ENCODE peak calls at places on chromosomes 5 and 9, in four cellular contexts. Z is foreskin fibroblast, U is tibial artery, T is A549. L is an unnamed sample.

GRCh38 chr5:152097128-152097527 is 172.5 kb upstream of the GLRA1 start:
- DNase-seq in T (no peak), Z (no peak), U (no peak), L (no peak)

GRCh38 chr9:105392531-105392930 is 55.3 kb upstream of the FSD1L start:
- DNase-seq in U (no peak), Z (no peak), T (no peak), L (no peak)

GRCh38 chr5:69331528-69332445 is 814 bp downstream of the CCDC125 start:
- DNase-seq in U (no peak), T (no peak), Z (no peak), L (no peak)

GRCh38 chr5:122030251-122030650 is 47.8 kb downstream of the LOX start:
- DNase-seq in Z (no peak), U (no peak), T (no peak), L (no peak)

GRCh38 chr9:561430-561829 is 280.1 kb upstream of the DMRT1 start:
- DNase-seq in T (no peak), Z (peak), U (no peak), L (no peak)

GRCh38 chr5:111863801-111864200 is 106.8 kb upstream of the NREP start:
- DNase-seq in T (no peak), Z (no peak), U (no peak), L (no peak)

GRCh38 chr9:93667627-93668026 is 91.2 kb downstream of the PHF2 start:
- DNase-seq in T (no peak), U (peak), Z (no peak), L (no peak)

GRCh38 chr5:10987291-10987806 is 226.3 kb upstream of the DAP start:
- DNase-seq in T (no peak), Z (no peak), U (no peak), L (peak)

GRCh38 chr9:2173170-2173569 is 158.0 kb downstream of the SMARCA2 start:
- DNase-seq in T (no peak), Z (no peak), U (no peak), L (no peak)

DNA sequence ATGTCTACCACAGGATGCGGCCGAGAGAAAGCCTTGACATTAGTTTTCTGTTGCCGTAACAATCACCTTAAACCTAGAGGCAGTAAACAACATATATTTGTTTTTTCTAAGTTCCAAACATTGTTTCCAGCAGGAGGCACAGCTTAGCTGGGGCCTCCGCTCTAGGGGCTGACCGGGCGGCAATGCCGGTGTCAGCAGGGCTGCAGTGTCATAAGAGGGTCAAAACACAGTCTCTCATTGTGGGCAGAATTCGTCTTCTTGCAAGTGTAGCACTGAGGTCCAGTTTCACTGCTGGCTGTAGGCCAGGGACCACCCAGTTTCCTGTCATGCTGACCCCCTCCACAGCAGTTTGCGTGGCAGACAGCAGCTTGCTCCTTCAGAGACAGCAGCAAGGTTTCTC is 186.3 kb downstream of the PJA2 start:
- DNase-seq in Z (no peak), U (no peak), T (no peak), L (peak)
- TF ChIP-seq CTCF in Z (no peak), U (no peak), T (no peak), L (no peak)

GRCh38 chr9:133799106-133799505 is 61.0 kb upstream of the SARDH start:
- DNase-seq in Z (no peak), T (no peak), U (no peak), L (no peak)
- TF ChIP-seq CTCF in Z (no peak), T (no peak), U (no peak), L (no peak)

GRCh38 chr9:127574089-127574921 is 37.8 kb upstream of the STXBP1 start:
- DNase-seq in Z (peak), T (peak), U (peak), L (no peak)
- TF ChIP-seq CTCF in Z (no peak), T (peak), U (no peak), L (no peak)

GRCh38 chr5:131514316-131515275 is 120.4 kb downstream of the RAPGEF6 start:
- DNase-seq in U (no peak), T (no peak), Z (no peak), L (no peak)
- TF ChIP-seq CTCF in U (no peak), T (no peak), Z (no peak), L (no peak)

GRCh38 chr9:131276891-131277672 is 772 bp upstream of the FAM78A start:
- DNase-seq in U (peak), Z (no peak), T (no peak), L (peak)

GRCh38 chr9:131274674-131275331 is 1.5 kb downstream of the FAM78A start:
- DNase-seq in U (no peak), T (no peak), Z (no peak), L (no peak)

GRCh38 chr9:131275332-131276106 is 791 bp downstream of the FAM78A start:
- DNase-seq in T (no peak), Z (no peak), U (no peak), L (peak)

GRCh38 chr9:131277673-131278420 is 1.5 kb upstream of the FAM78A start:
- DNase-seq in Z (peak), T (peak), U (peak), L (peak)

DNA sequence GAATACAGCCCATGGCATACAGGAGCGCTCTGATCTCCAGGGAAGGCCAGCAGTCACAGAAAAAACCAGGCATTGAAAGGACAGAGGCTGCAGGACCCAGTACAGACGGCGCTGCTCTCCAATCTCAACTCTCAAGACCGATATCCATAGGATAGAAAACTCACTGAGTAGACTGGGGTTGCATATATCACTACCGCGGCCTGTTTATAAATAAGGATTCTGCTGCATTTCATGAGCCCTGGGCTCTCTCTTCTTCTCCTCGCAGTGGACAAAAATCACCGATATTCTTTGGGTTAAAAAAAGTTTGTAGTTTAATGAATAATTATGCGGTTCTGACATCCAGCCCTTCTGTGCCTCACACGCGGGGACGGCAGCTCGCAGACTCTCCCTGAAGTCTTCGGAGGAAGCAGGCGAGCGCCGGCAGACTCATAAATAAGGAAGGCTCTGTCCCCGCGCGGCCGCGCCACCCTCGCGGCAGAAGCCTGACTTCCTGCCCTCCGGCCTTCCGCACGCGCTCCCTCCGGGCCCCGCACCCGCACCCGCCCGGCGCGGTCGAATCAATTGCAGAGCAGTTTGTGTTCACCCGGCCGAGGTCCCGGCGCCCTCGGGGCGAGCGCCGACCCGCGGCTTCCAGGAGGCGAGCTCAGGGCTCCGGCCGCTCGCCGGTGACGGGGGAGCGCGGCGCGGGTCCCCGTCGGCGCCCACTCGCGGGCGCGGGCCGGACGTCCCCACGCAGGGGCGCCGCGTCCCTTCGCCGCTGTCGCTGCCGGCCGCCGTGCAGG is at the start of gene FAM78A:
- DNase-seq in T (no peak), Z (peak), U (peak), L (peak)
- TF ChIP-seq CTCF in T (no peak), Z (no peak), U (no peak), L (no peak)

DNA sequence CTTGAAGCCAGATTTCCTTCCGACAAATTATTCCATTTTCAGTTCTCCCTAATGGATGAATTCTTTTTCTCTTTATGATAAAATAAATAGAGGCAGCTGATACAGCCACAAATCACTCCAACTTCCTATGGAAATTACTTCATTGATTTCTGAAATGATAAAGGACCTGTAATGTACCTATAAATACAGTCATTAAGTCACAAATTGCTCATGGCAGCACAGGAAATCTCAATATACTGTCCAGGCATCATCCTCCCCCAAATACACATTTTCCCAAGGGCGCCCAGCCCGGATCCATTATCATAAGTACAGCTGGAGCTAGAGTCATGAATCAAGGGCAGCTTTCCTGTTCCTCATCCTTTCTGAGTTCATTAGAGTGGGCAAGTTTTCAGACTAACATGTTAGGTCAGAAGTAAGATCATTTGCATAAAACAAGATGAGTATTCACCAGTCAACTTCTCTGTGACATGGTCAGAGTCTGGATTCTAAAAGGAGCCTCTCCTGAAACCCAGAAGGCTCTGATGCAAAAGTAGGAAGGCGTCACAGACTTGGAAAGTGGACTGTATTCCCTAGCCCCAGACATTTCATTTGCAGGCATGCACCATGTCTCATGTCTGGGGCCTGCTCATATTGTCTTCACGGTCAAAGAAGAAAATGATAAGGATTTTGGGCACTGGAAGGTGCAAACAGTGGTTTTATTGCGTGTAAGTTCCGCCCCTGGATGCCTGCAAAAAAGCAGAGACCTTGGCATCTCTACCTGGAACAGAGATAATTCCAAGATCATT is 383.2 kb downstream of the PLK2 start:
- DNase-seq in U (no peak), Z (no peak), T (no peak), L (no peak)
- TF ChIP-seq CTCF in U (no peak), Z (no peak), T (no peak), L (no peak)

DNA sequence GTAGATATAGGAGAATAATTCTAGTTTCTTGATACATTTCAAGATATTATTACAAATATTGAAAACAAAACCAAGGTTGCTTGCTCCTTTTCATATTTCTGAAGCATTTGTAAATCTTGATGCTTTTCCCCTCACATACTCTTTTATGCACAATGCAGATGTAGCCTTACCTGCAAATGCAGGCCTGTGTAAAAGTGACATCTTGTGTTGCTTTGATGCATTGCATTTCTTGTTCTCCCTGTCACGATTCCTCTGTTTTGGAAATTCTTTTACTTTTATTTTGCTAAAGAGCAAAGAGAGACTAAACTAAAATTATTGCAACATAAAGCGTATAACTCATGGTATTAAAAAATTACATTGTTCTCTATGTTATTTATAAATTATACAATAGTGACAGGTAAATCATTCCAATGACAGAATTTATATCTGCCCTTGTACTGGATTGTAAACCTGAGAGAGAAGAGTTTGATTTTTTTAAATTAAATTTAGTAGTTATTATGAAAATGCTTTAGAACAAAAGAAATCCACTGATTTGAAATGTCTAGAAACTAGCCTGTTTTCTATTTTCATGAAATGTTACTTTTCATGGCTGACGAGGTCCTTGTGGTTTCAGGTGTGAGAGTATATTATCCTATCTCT is 970.0 kb downstream of the MAT2B start:
- DNase-seq in U (no peak), T (no peak), Z (no peak), L (no peak)
- TF ChIP-seq CTCF in U (no peak), T (peak), Z (no peak), L (peak)

GRCh38 chr9:3330792-3331420 is 194.9 kb downstream of the RFX3 start:
- DNase-seq in U (no peak), Z (peak), T (peak), L (no peak)
- TF ChIP-seq CTCF in U (no peak), Z (no peak), T (no peak), L (no peak)

DNA sequence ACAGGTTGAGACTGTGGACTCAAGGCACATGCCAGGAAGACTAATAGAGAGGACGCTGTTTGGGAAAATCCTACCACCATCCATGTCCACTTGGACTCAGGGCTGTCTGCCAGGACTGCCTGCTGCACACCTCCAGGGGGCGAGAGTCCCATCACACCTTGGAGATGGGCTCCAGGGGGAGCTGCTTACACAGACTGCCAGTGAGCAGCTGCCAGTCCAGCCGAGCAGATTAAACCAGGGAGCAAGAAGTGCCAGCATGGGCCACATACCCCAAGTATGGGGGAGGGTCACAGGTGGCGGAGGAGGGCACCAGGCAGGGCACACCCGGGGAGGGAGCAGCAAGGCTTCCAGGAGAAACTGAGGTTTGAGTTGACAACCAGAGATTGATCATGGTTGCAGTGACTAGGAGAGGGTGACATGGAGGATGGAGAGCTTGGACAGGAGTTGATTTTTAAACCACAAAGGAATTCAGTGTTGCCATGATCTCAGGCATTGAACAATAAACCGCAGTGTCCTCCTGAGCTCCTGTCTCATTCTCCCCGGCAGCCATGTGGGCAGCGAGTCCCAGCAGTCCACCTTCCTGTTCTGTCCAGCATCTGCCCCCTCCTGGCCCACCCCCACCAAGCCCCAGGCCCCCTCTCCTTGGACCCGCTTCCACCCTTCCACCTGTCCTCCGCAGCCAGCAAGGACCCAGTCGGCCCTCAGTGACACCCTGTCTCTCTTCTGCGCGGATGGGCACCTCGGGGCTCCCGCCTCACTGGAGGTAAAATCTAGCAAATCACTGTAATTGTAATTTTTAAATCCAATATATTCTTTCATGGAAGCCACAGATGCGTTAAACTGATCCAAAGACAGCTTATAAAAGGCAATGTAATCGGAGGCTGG is 3.1 kb upstream of the VAV2 start:
- DNase-seq in T (peak), U (no peak), Z (no peak), L (no peak)
- TF ChIP-seq CTCF in T (no peak), U (no peak), Z (no peak), L (no peak)

GRCh38 chr5:59385700-59386099 is 507.8 kb downstream of the PDE4D start:
- DNase-seq in U (no peak), Z (no peak), T (no peak), L (no peak)

DNA sequence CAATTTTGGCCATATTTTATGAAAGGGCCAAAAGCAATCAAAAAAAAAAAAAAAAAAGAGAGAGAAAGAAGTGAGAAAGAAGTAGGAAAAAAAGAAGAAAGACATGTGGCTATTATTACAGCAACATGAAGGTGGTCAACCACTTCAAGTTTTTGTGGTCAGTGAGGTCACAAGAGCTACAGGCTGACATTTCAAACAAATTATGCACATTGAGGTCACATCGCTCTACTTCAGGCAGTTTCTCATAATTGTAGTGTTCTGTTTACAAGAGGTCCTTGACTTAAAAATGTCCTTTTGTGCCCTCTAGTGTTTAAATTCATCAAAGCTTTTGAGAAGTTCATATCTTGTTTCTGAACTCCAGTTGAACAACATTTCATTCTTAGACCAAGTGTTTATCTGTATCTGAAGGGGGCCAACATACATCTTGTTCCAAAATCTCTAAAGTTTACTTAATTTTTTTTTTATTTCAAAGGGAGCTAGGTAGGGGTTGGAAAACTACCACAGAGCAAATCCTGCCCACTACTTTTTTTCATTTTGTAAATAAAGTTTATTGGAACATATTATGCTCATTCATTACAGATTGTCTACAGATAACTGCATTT is 513.1 kb downstream of the PDE4D start:
- DNase-seq in Z (peak), T (no peak), U (no peak), L (no peak)
- TF ChIP-seq CTCF in Z (peak), T (peak), U (peak), L (peak)

L was measured in nephron progenitor cell.